ENCODE peak calls at places on chromosomes 1 and 21, in five cellular contexts. One of them, this sample, is unnamed.
A peak's percentile ranks its signal among the peaks of the same experiment; 100 is the strongest.

GRCh38 chr1:183590225-183591191 is at the start of gene NCF2:
- DNase-seq in foreskin fibroblast: no peak
- DNase-seq in A549: no peak
- DNase-seq in GM12865: peak; percentile 96
- DNase-seq in cardiac fibroblast: no peak
- DNase-seq in this sample: no peak

GRCh38 chr1:64343105-64343960 is 126.6 kb upstream of the CACHD1 start:
- DNase-seq in GM12865: no peak
- DNase-seq in foreskin fibroblast: peak; percentile 76
- DNase-seq in A549: peak; percentile 70
- DNase-seq in cardiac fibroblast: peak; percentile 41
- DNase-seq in this sample: no peak

GRCh38 chr1:211551628-211552465 is 27.1 kb downstream of the SLC30A1 start:
- DNase-seq in cardiac fibroblast: peak; percentile 89
- DNase-seq in GM12865: no peak
- DNase-seq in A549: no peak
- DNase-seq in foreskin fibroblast: peak; percentile 1
- DNase-seq in this sample: peak; percentile 7

GRCh38 chr1:9626201-9626608 is 25.3 kb upstream of the PIK3CD start:
- DNase-seq in GM12865: peak; percentile 91
- DNase-seq in foreskin fibroblast: no peak
- DNase-seq in A549: no peak
- DNase-seq in cardiac fibroblast: no peak
- DNase-seq in this sample: no peak

GRCh38 chr21:35995522-35996088 is 64.7 kb downstream of the SETD4 start:
- DNase-seq in foreskin fibroblast: no peak
- DNase-seq in A549: no peak
- DNase-seq in GM12865: no peak
- DNase-seq in cardiac fibroblast: no peak
- DNase-seq in this sample: no peak

GRCh38 chr21:46171996-46172862 is 12.0 kb downstream of the SPATC1L start:
- DNase-seq in cardiac fibroblast: no peak
- DNase-seq in foreskin fibroblast: no peak
- DNase-seq in GM12865: no peak
- DNase-seq in A549: no peak
- DNase-seq in this sample: no peak

GRCh38 chr1:91199988-91200387 is 178.2 kb upstream of the ZNF644 start:
- DNase-seq in foreskin fibroblast: no peak
- DNase-seq in GM12865: no peak
- DNase-seq in cardiac fibroblast: no peak
- DNase-seq in A549: no peak
- DNase-seq in this sample: no peak

GRCh38 chr1:80918365-80918764 is 882.4 kb upstream of the ADGRL2 start:
- DNase-seq in A549: no peak
- DNase-seq in foreskin fibroblast: peak; percentile 24
- DNase-seq in GM12865: no peak
- DNase-seq in cardiac fibroblast: no peak
- DNase-seq in this sample: no peak

GRCh38 chr1:244652699-244653438 is at the start of gene DESI2:
- DNase-seq in A549: peak; percentile 97
- DNase-seq in GM12865: peak; percentile 99
- DNase-seq in foreskin fibroblast: peak; percentile 99
- DNase-seq in cardiac fibroblast: peak; percentile 100
- DNase-seq in this sample: peak; percentile 96

GRCh38 chr21:35697321-35697808 is 363.0 kb downstream of the SETD4 start:
- DNase-seq in cardiac fibroblast: peak; percentile 68
- DNase-seq in foreskin fibroblast: peak; percentile 15
- DNase-seq in GM12865: peak; percentile 57
- DNase-seq in A549: no peak
- DNase-seq in this sample: no peak

GRCh38 chr1:40039245-40039756 is 1.2 kb upstream of the CAP1 start:
- DNase-seq in A549: no peak
- DNase-seq in cardiac fibroblast: peak; percentile 66
- DNase-seq in foreskin fibroblast: peak; percentile 21
- DNase-seq in GM12865: peak; percentile 77
- DNase-seq in this sample: no peak

GRCh38 chr1:1024421-1025415 is 4.8 kb downstream of the AGRN start:
- DNase-seq in foreskin fibroblast: no peak
- DNase-seq in A549: no peak
- DNase-seq in GM12865: no peak
- DNase-seq in cardiac fibroblast: peak; percentile 14
- DNase-seq in this sample: no peak

GRCh38 chr1:24486296-24487065 is 16.2 kb upstream of the RCAN3 start:
- DNase-seq in foreskin fibroblast: no peak
- DNase-seq in cardiac fibroblast: no peak
- DNase-seq in GM12865: no peak
- DNase-seq in A549: no peak
- DNase-seq in this sample: no peak

GRCh38 chr1:160818207-160818935 is 22.4 kb downstream of the LY9 start:
- DNase-seq in cardiac fibroblast: peak; percentile 3
- DNase-seq in A549: no peak
- DNase-seq in foreskin fibroblast: no peak
- DNase-seq in GM12865: no peak
- DNase-seq in this sample: no peak

GRCh38 chr1:162696286-162696862 is 64.1 kb downstream of the DDR2 start:
- DNase-seq in cardiac fibroblast: peak; percentile 98
- DNase-seq in foreskin fibroblast: peak; percentile 92
- DNase-seq in GM12865: no peak
- DNase-seq in A549: no peak
- DNase-seq in this sample: peak; percentile 59

GRCh38 chr21:31348188-31348587 is 4.1 kb upstream of the TIAM1 start:
- DNase-seq in GM12865: no peak
- DNase-seq in A549: no peak
- DNase-seq in cardiac fibroblast: no peak
- DNase-seq in foreskin fibroblast: no peak
- DNase-seq in this sample: no peak

GRCh38 chr21:46392921-46393320 is 65.8 kb upstream of the DIP2A start:
- DNase-seq in GM12865: no peak
- DNase-seq in cardiac fibroblast: peak; percentile 70
- DNase-seq in foreskin fibroblast: peak; percentile 12
- DNase-seq in A549: no peak
- DNase-seq in this sample: no peak

GRCh38 chr1:195462152-195462551 is 1146.1 kb downstream of the KCNT2 start:
- DNase-seq in foreskin fibroblast: no peak
- DNase-seq in A549: no peak
- DNase-seq in cardiac fibroblast: no peak
- DNase-seq in GM12865: no peak
- DNase-seq in this sample: no peak

GRCh38 chr1:214670098-214670497 is 67.1 kb downstream of the CENPF start:
- DNase-seq in A549: no peak
- DNase-seq in GM12865: no peak
- DNase-seq in cardiac fibroblast: peak; percentile 91
- DNase-seq in foreskin fibroblast: peak; percentile 9
- DNase-seq in this sample: no peak

GRCh38 chr1:88302843-88303486 is 381.1 kb upstream of the PKN2 start:
- DNase-seq in cardiac fibroblast: peak; percentile 56
- DNase-seq in foreskin fibroblast: peak; percentile 4
- DNase-seq in A549: no peak
- DNase-seq in GM12865: peak; percentile 9
- DNase-seq in this sample: peak; percentile 17

GRCh38 chr1:226064816-226065248 is 2.3 kb downstream of the H3-3A start:
- DNase-seq in A549: peak; percentile 41
- DNase-seq in cardiac fibroblast: peak; percentile 81
- DNase-seq in GM12865: peak; percentile 74
- DNase-seq in foreskin fibroblast: peak; percentile 39
- DNase-seq in this sample: no peak

GRCh38 chr1:44585315-44585920 is 88.9 kb downstream of the TMEM53 start:
- DNase-seq in A549: no peak
- DNase-seq in GM12865: no peak
- DNase-seq in foreskin fibroblast: no peak
- DNase-seq in cardiac fibroblast: no peak
- DNase-seq in this sample: no peak

GRCh38 chr1:50972766-50973165 is 2.7 kb downstream of the CDKN2C start:
- DNase-seq in GM12865: no peak
- DNase-seq in foreskin fibroblast: no peak
- DNase-seq in cardiac fibroblast: no peak
- DNase-seq in A549: no peak
- DNase-seq in this sample: no peak

GRCh38 chr1:26168410-26169167 is at the start of gene C1orf232:
- DNase-seq in A549: no peak
- DNase-seq in GM12865: no peak
- DNase-seq in foreskin fibroblast: no peak
- DNase-seq in cardiac fibroblast: no peak
- DNase-seq in this sample: no peak

GRCh38 chr1:204560590-204560989 is 44.4 kb downstream of the MDM4 start:
- DNase-seq in GM12865: no peak
- DNase-seq in foreskin fibroblast: no peak
- DNase-seq in A549: no peak
- DNase-seq in cardiac fibroblast: no peak
- DNase-seq in this sample: no peak

GRCh38 chr1:186680031-186681012 is at the start of gene PTGS2:
- DNase-seq in A549: peak; percentile 84
- DNase-seq in foreskin fibroblast: peak; percentile 90
- DNase-seq in cardiac fibroblast: peak; percentile 98
- DNase-seq in GM12865: peak; percentile 88
- DNase-seq in this sample: peak; percentile 85

GRCh38 chr1:4119516-4120220 is 219.6 kb upstream of the C1orf174 start:
- DNase-seq in A549: no peak
- DNase-seq in GM12865: no peak
- DNase-seq in cardiac fibroblast: no peak
- DNase-seq in foreskin fibroblast: no peak
- DNase-seq in this sample: no peak

GRCh38 chr1:113543110-113543509 is 152.8 kb downstream of the MAGI3 start:
- DNase-seq in foreskin fibroblast: no peak
- DNase-seq in A549: no peak
- DNase-seq in cardiac fibroblast: no peak
- DNase-seq in GM12865: no peak
- DNase-seq in this sample: no peak

GRCh38 chr1:109466440-109467300 is at the start of gene SYPL2:
- DNase-seq in foreskin fibroblast: no peak
- DNase-seq in A549: no peak
- DNase-seq in cardiac fibroblast: peak; percentile 13
- DNase-seq in GM12865: no peak
- DNase-seq in this sample: no peak

GRCh38 chr1:206421616-206422355 is 48.5 kb upstream of the IKBKE start:
- DNase-seq in A549: no peak
- DNase-seq in cardiac fibroblast: no peak
- DNase-seq in GM12865: no peak
- DNase-seq in foreskin fibroblast: no peak
- DNase-seq in this sample: no peak

GRCh38 chr21:28294046-28294445 is 698.6 kb downstream of the LTN1 start:
- DNase-seq in foreskin fibroblast: no peak
- DNase-seq in cardiac fibroblast: peak; percentile 85
- DNase-seq in A549: no peak
- DNase-seq in GM12865: no peak
- DNase-seq in this sample: no peak

GRCh38 chr1:226787071-226787470 is 48.0 kb upstream of the ITPKB start:
- DNase-seq in GM12865: no peak
- DNase-seq in foreskin fibroblast: no peak
- DNase-seq in A549: no peak
- DNase-seq in cardiac fibroblast: no peak
- DNase-seq in this sample: no peak

GRCh38 chr1:42214447-42214871 is 49.9 kb upstream of the GUCA2A start:
- DNase-seq in GM12865: no peak
- DNase-seq in A549: no peak
- DNase-seq in cardiac fibroblast: peak; percentile 86
- DNase-seq in foreskin fibroblast: peak; percentile 71
- DNase-seq in this sample: peak; percentile 28

GRCh38 chr1:67052741-67053534 is 1.0 kb downstream of the SLC35D1 start:
- DNase-seq in foreskin fibroblast: peak; percentile 37
- DNase-seq in cardiac fibroblast: peak; percentile 37
- DNase-seq in A549: peak; percentile 14
- DNase-seq in GM12865: peak; percentile 42
- DNase-seq in this sample: no peak

GRCh38 chr1:59595774-59596173 is 219.0 kb upstream of the HOOK1 start:
- DNase-seq in foreskin fibroblast: peak; percentile 73
- DNase-seq in A549: no peak
- DNase-seq in GM12865: no peak
- DNase-seq in cardiac fibroblast: peak; percentile 21
- DNase-seq in this sample: no peak
- TF ChIP-seq CTCF in foreskin fibroblast: no peak
- TF ChIP-seq CTCF in A549: no peak
- TF ChIP-seq CTCF in GM12865: no peak
- TF ChIP-seq CTCF in cardiac fibroblast: no peak
- TF ChIP-seq CTCF in this sample: no peak

GRCh38 chr1:197903196-197903514 is 725 bp downstream of the C1orf53 start:
- DNase-seq in foreskin fibroblast: no peak
- DNase-seq in cardiac fibroblast: no peak
- DNase-seq in GM12865: no peak
- DNase-seq in A549: no peak
- DNase-seq in this sample: no peak
- H3K4me3 ChIP-seq in foreskin fibroblast: peak overlapping the region; percentile 64
- H3K4me3 ChIP-seq in cardiac fibroblast: peak overlapping the region; percentile 77
- H3K4me3 ChIP-seq in GM12865: peak overlapping the region; percentile 47
- H3K4me3 ChIP-seq in A549: peak overlapping the region; percentile 54
- H3K4me3 ChIP-seq in this sample: peak overlapping the region; percentile 79

GRCh38 chr1:19648239-19648638 is 4.1 kb downstream of the NBL1 start:
- DNase-seq in GM12865: no peak
- DNase-seq in cardiac fibroblast: no peak
- DNase-seq in foreskin fibroblast: no peak
- DNase-seq in A549: no peak
- DNase-seq in this sample: no peak

GRCh38 chr1:19650416-19651140 is 6.5 kb downstream of the NBL1 start:
- DNase-seq in GM12865: no peak
- DNase-seq in foreskin fibroblast: no peak
- DNase-seq in A549: no peak
- DNase-seq in cardiac fibroblast: peak; percentile 35
- DNase-seq in this sample: no peak

GRCh38 chr1:19646771-19647319 is 2.7 kb downstream of the NBL1 start:
- DNase-seq in cardiac fibroblast: no peak
- DNase-seq in A549: no peak
- DNase-seq in GM12865: no peak
- DNase-seq in foreskin fibroblast: no peak
- DNase-seq in this sample: no peak

GRCh38 chr1:19647643-19648042 is 3.5 kb downstream of the NBL1 start:
- DNase-seq in GM12865: no peak
- DNase-seq in foreskin fibroblast: no peak
- DNase-seq in A549: no peak
- DNase-seq in cardiac fibroblast: peak; percentile 21
- DNase-seq in this sample: no peak

GRCh38 chr1:19648689-19649088 is 4.6 kb downstream of the NBL1 start:
- DNase-seq in cardiac fibroblast: peak; percentile 52
- DNase-seq in GM12865: no peak
- DNase-seq in foreskin fibroblast: no peak
- DNase-seq in A549: no peak
- DNase-seq in this sample: no peak
- TF ChIP-seq CTCF in cardiac fibroblast: peak; percentile 11
- TF ChIP-seq CTCF in GM12865: no peak
- TF ChIP-seq CTCF in foreskin fibroblast: peak; percentile 39
- TF ChIP-seq CTCF in A549: peak; percentile 25
- TF ChIP-seq CTCF in this sample: peak; percentile 1

GRCh38 chr1:208936431-208936830 is 647.1 kb upstream of the CAMK1G start:
- DNase-seq in GM12865: no peak
- DNase-seq in foreskin fibroblast: no peak
- DNase-seq in cardiac fibroblast: no peak
- DNase-seq in A549: no peak
- DNase-seq in this sample: no peak

GRCh38 chr1:208931936-208932335 is 651.6 kb upstream of the CAMK1G start:
- DNase-seq in A549: no peak
- DNase-seq in foreskin fibroblast: no peak
- DNase-seq in cardiac fibroblast: no peak
- DNase-seq in GM12865: no peak
- DNase-seq in this sample: no peak

GRCh38 chr1:208934933-208935332 is 648.6 kb upstream of the CAMK1G start:
- DNase-seq in GM12865: no peak
- DNase-seq in cardiac fibroblast: no peak
- DNase-seq in foreskin fibroblast: no peak
- DNase-seq in A549: no peak
- DNase-seq in this sample: no peak

GRCh38 chr1:208935517-208936187 is 647.9 kb upstream of the CAMK1G start:
- DNase-seq in cardiac fibroblast: no peak
- DNase-seq in foreskin fibroblast: no peak
- DNase-seq in A549: no peak
- DNase-seq in GM12865: no peak
- DNase-seq in this sample: no peak

GRCh38 chr1:208933984-208934525 is 649.5 kb upstream of the CAMK1G start:
- DNase-seq in foreskin fibroblast: no peak
- DNase-seq in cardiac fibroblast: no peak
- DNase-seq in A549: no peak
- DNase-seq in GM12865: no peak
- DNase-seq in this sample: no peak
- H3K4me3 ChIP-seq in foreskin fibroblast: no peak overlapping the region
- H3K4me3 ChIP-seq in cardiac fibroblast: no peak overlapping the region
- H3K4me3 ChIP-seq in A549: no peak overlapping the region
- H3K4me3 ChIP-seq in GM12865: no peak overlapping the region
- H3K4me3 ChIP-seq in this sample: no peak overlapping the region